ENCODE peak calls at places on chromosomes 12 and 14, in eight cellular contexts. R is stimulated activated CD8-positive, alpha-beta memory T cell treated with anti-CD3 and anti-CD28 coated beads, Interleukin-7, amount 100 ng/mL, for 24 hours; K is RWPE2; L is cardiac septum; W is AG08395; I is A172; F is SK-MEL-5; T is anterior cingulate cortex. Q is an unnamed sample.

GRCh38 chr14:100813291-100813690 is 12.6 kb upstream of the MEG3 start:
- DNase-seq in R (no peak), K (no peak), L (no peak), W (no peak), I (no peak), F (no peak), T (no peak), Q (no peak)

GRCh38 chr12:579450-580110 is 83.7 kb downstream of the NINJ2 start:
- DNase-seq in R (no peak), K (no peak), L (no peak), W (no peak), I (no peak), F (no peak), T (no peak), Q (no peak)

GRCh38 chr14:55837467-55837866 is 257.5 kb downstream of the KTN1 start:
- DNase-seq in R (no peak), K (no peak), L (no peak), W (no peak), I (no peak), F (no peak), T (no peak), Q (no peak)

GRCh38 chr12:58732894-58733293 is 187.4 kb downstream of the LRIG3 start:
- DNase-seq in R (no peak), K (no peak), L (no peak), W (no peak), I (no peak), F (no peak), T (no peak), Q (no peak)

GRCh38 chr12:48924617-48925217 is 575 bp downstream of the FKBP11 start:
- DNase-seq in R (peak), K (no peak), L (no peak), W (peak), I (no peak), F (peak), T (peak), Q (peak)

GRCh38 chr14:54329082-54329695 is 67.6 kb upstream of the CDKN3 start:
- DNase-seq in R (no peak), K (no peak), L (no peak), W (peak), I (peak), F (peak), T (peak), Q (peak)

GRCh38 chr12:38389581-38389980 is 73.0 kb downstream of the ALG10B start:
- DNase-seq in R (no peak), K (no peak), L (no peak), W (no peak), I (no peak), F (no peak), T (no peak), Q (no peak)

GRCh38 chr12:109740694-109741245 is 27.1 kb downstream of the FAM222A start:
- DNase-seq in R (no peak), K (peak), L (peak), W (no peak), I (no peak), F (no peak), T (no peak), Q (no peak)

GRCh38 chr14:61585598-61586538 is 109.4 kb upstream of the HIF1A start:
- DNase-seq in R (no peak), K (no peak), L (peak), W (no peak), I (no peak), F (peak), T (peak), Q (peak)

GRCh38 chr12:5220835-5221234 is 177.2 kb downstream of the KCNA5 start:
- DNase-seq in R (no peak), K (no peak), L (no peak), W (no peak), I (peak), F (peak), T (no peak), Q (no peak)

GRCh38 chr14:95229749-95230148 is 72.4 kb upstream of the DICER1 start:
- DNase-seq in R (no peak), K (no peak), L (no peak), W (no peak), I (no peak), F (peak), T (no peak), Q (no peak)

GRCh38 chr14:101599234-101599885 is 38.1 kb downstream of the DIO3 start:
- DNase-seq in R (no peak), K (peak), L (peak), W (no peak), I (no peak), F (no peak), T (no peak), Q (no peak)

GRCh38 chr14:104390941-104391901 is 188.3 kb upstream of the C14orf180 start:
- DNase-seq in R (no peak), K (peak), L (peak), W (no peak), I (no peak), F (no peak), T (no peak), Q (no peak)

GRCh38 chr14:100141133-100141497 is 18.3 kb downstream of the DEGS2 start:
- DNase-seq in R (no peak), K (no peak), L (no peak), W (no peak), I (no peak), F (no peak), T (no peak), Q (no peak)